ENCODE peak calls at places on chromosomes 11 and 22, in four cellular contexts. H is testis, W is heart right ventricle, F is breast epithelium. B is an unnamed sample.

GRCh38 chr11:103923473-103923931 is 112.9 kb upstream of the DDI1 start:
- DNase-seq in F (no peak), W (no peak), H (no peak), B (no peak)

GRCh38 chr11:7906481-7906880 is 24.6 kb downstream of the OR10A6 start:
- DNase-seq in F (no peak), W (no peak), H (no peak), B (no peak)

GRCh38 chr11:35272391-35272821 is 133.4 kb downstream of the CD44 start:
- DNase-seq in F (no peak), H (no peak), W (no peak), B (no peak)

GRCh38 chr11:125457814-125458343 is 38.2 kb downstream of the FEZ1 start:
- DNase-seq in W (peak; percentile 70), F (no peak), H (peak; percentile 56), B (no peak)

GRCh38 chr22:17446704-17447103 is 77.4 kb downstream of the CECR2 start:
- DNase-seq in W (no peak), F (no peak), H (peak; percentile 61), B (no peak)

GRCh38 chr22:29309332-29310064 is 3.0 kb downstream of the GAS2L1 start:
- DNase-seq in W (peak; percentile 79), F (no peak), H (peak; percentile 93), B (no peak)

GRCh38 chr11:33060271-33060670 is 20.9 kb downstream of the TCP11L1 start:
- DNase-seq in F (no peak), H (no peak), W (no peak), B (no peak)

GRCh38 chr22:19903031-19903430 is 38.5 kb upstream of the COMT start:
- DNase-seq in F (no peak), W (no peak), H (no peak), B (no peak)

GRCh38 chr11:33646629-33647028 is 54.0 kb downstream of the C11orf91 start:
- DNase-seq in H (no peak), W (no peak), F (no peak), B (no peak)

GRCh38 chr11:110468095-110468494 is 38.3 kb downstream of the FDX1 start:
- DNase-seq in W (no peak), H (no peak), F (no peak), B (no peak)

GRCh38 chr11:110471315-110471714 is 41.6 kb downstream of the FDX1 start:
- DNase-seq in H (no peak), F (no peak), W (no peak), B (no peak)

GRCh38 chr11:110470716-110471115 is 41.0 kb downstream of the FDX1 start:
- DNase-seq in W (no peak), F (no peak), H (no peak), B (no peak)

GRCh38 chr11:110469101-110469500 is 39.4 kb downstream of the FDX1 start:
- DNase-seq in W (no peak), F (no peak), H (no peak), B (no peak)

GRCh38 chr11:110467556-110467955 is 37.8 kb downstream of the FDX1 start:
- DNase-seq in H (no peak), F (no peak), W (no peak), B (no peak)
- TF ChIP-seq CTCF in H (no peak), F (no peak), W (no peak), B (no peak)

GRCh38 chr11:6646040-6646439 is 9.6 kb downstream of the DCHS1 start:
- DNase-seq in H (no peak), F (no peak), W (peak; percentile 83), B (no peak)
- H3K4me3 ChIP-seq in H (no peak overlapping the region), F (no peak overlapping the region), W (peak overlapping the region; percentile 26), B (no peak overlapping the region)

GRCh38 chr11:118521892-118522311 is 5.4 kb upstream of the TTC36 start:
- DNase-seq in W (no peak), H (no peak), F (no peak), B (no peak)

GRCh38 chr11:118524356-118524755 is 2.9 kb upstream of the TTC36 start:
- DNase-seq in F (no peak), H (no peak), W (no peak), B (no peak)

GRCh38 chr11:118519549-118519948 is 7.7 kb upstream of the TTC36 start:
- DNase-seq in H (no peak), F (no peak), W (no peak), B (no peak)

GRCh38 chr11:118524757-118525465 is 2.4 kb upstream of the TTC36 start:
- DNase-seq in W (no peak), H (no peak), F (no peak), B (no peak)

DNA sequence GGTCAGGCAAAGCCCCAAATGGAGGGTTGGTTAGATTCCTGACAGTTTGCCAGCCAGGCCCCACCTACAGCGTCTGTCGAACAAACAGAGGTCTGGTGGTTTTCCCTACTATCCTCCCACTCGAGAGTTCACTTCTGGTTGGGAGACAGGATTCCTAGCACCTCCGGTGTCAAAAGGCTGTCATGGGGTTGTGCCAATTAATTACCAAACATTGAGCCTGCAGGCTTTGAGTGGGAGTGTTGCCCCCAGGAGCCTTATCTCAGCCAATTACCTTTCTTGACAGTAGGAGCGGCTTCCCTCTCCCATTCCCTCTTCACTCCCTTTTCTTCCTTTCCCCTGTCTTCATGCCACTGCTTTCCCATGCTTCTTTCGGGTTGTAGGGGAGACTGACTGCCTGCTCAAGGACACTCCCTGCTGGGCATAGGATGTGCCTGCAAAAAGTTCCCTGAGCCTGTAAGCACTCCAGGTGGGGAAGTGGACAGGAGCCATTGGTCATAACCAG is 4.7 kb upstream of the TTC36 start:
- DNase-seq in H (peak; percentile 66), W (no peak), F (no peak), B (no peak)
- TF ChIP-seq CTCF in H (no peak), W (peak; percentile 46), F (no peak), B (peak; percentile 61)

DNA sequence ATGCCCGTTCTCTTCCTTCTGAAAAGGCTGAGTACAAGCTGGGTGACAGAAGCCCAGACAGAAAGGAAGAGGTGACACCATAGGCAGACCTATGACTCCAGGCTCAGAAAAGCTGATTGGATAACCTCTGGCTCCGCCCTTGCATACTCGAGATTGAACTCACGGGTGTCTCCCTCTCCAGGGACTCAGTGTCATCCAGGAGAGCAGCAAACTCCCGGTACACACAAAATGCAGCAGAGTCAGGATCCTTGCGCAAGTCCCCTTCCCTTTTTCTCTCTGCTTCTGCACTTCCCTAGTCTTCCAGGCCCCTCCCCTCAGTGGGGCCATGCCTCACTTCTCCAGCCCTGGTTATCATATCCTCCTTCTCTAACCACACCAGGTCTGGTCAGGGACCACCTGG is 9.8 kb downstream of the SCN4B start:
- DNase-seq in H (no peak), W (no peak), F (no peak), B (no peak)
- H3K4me3 ChIP-seq in H (no peak overlapping the region), W (no peak overlapping the region), F (no peak overlapping the region), B (no peak overlapping the region)

DNA sequence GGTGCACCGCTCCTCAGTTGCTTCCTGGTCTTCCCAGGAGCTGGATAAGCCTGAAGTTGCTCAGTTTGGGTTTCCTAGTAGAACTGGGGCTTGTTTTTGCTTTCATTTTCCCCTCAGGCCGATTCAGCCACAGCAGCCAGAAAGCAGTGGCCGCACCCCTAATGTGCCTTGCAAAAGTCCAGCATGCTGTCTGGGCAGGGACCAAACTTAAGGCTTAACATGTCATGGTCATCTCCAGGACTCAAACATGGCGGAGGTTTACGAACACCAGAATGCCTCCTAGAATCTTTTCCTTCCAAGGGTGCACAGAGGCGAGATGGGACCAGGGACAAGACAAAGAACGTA is 2.5 kb downstream of the GNG3 start:
- DNase-seq in H (peak; percentile 51), W (no peak), F (no peak), B (no peak)
- TF ChIP-seq CTCF in H (no peak), W (no peak), F (no peak), B (no peak)

B was measured in LNCaP clone FGC.